ENCODE peak calls at places on chromosomes 3 and 15, in four cellular contexts. K, J, P and Z are unnamed samples.

GRCh38 chr15:79257454-79257853 is 25.1 kb upstream of the ANKRD34C start:
- DNase-seq in K (no peak), J (no peak), P (peak), Z (no peak)

GRCh38 chr15:74826372-74826819 is at the start of gene CPLX3:
- DNase-seq in K (peak), J (no peak), P (no peak), Z (peak)

GRCh38 chr3:148205945-148206845 is 491.5 kb upstream of the AGTR1 start:
- DNase-seq in K (no peak), J (no peak), P (no peak), Z (no peak)

GRCh38 chr15:79896131-79896633 is 632 bp downstream of the MTHFS start:
- DNase-seq in K (no peak), J (no peak), P (no peak), Z (peak)

GRCh38 chr3:62056603-62057002 is 316.7 kb downstream of the FEZF2 start:
- DNase-seq in K (no peak), J (no peak), P (no peak), Z (no peak)

GRCh38 chr3:52339612-52340011 is 23.5 kb downstream of the DNAH1 start:
- DNase-seq in K (no peak), J (peak), P (peak), Z (peak)

GRCh38 chr3:119774419-119774818 is 7.5 kb upstream of the NR1I2 start:
- DNase-seq in K (no peak), J (no peak), P (no peak), Z (peak)

GRCh38 chr3:190339130-190339529 is 16.9 kb upstream of the CLDN1 start:
- DNase-seq in K (no peak), J (peak), P (no peak), Z (peak)

GRCh38 chr15:57037548-57037947 is 119.1 kb downstream of the TCF12 start:
- DNase-seq in K (no peak), J (no peak), P (no peak), Z (no peak)

GRCh38 chr15:77851696-77852095 is 219.0 kb upstream of the LINGO1 start:
- DNase-seq in K (no peak), J (no peak), P (no peak), Z (no peak)

GRCh38 chr3:30597131-30597768 is 9.2 kb upstream of the TGFBR2 start:
- DNase-seq in K (no peak), J (peak), P (no peak), Z (no peak)

GRCh38 chr3:10594915-10595314 is 89.5 kb upstream of the ATP2B2 start:
- DNase-seq in K (no peak), J (peak), P (no peak), Z (peak)

GRCh38 chr3:79846148-79846933 is 78.5 kb upstream of the ROBO1 start:
- DNase-seq in K (no peak), J (no peak), P (no peak), Z (peak)

GRCh38 chr3:146505496-146505895 is 36.1 kb upstream of the PLSCR2 start:
- DNase-seq in K (no peak), J (no peak), P (no peak), Z (no peak)

GRCh38 chr3:172561894-172562664 is 38.8 kb upstream of the TNFSF10 start:
- DNase-seq in K (no peak), J (no peak), P (no peak), Z (no peak)

GRCh38 chr3:196064006-196064405 is 17.9 kb downstream of the TFRC start:
- DNase-seq in K (no peak), J (no peak), P (no peak), Z (no peak)

GRCh38 chr3:123893012-123893411 is 8.9 kb upstream of the MYLK start:
- DNase-seq in K (no peak), J (no peak), P (no peak), Z (no peak)

GRCh38 chr3:65178703-65179102 is 490.9 kb upstream of the ADAMTS9 start:
- DNase-seq in K (no peak), J (no peak), P (peak), Z (no peak)

GRCh38 chr15:34353627-34354026 is 10.5 kb downstream of the NUTM1 start:
- DNase-seq in K (no peak), J (no peak), P (no peak), Z (no peak)

GRCh38 chr3:122918576-122919290 is 108.8 kb downstream of the SEMA5B start:
- DNase-seq in K (no peak), J (no peak), P (no peak), Z (no peak)

GRCh38 chr3:159804726-159805410 is 183.8 kb upstream of the IL12A start:
- DNase-seq in K (no peak), J (peak), P (peak), Z (peak)

GRCh38 chr3:56911363-56911762 is 109.6 kb upstream of the ARHGEF3 start:
- DNase-seq in K (no peak), J (no peak), P (no peak), Z (no peak)

GRCh38 chr3:197456271-197457091 is 99.3 kb downstream of the BDH1 start:
- DNase-seq in K (peak), J (peak), P (peak), Z (peak)

GRCh38 chr15:75727031-75727531 is 14.4 kb upstream of the CSPG4 start:
- DNase-seq in K (peak), J (no peak), P (peak), Z (no peak)

GRCh38 chr15:98548172-98548971 is 100.0 kb upstream of the IGF1R start:
- DNase-seq in K (peak), J (no peak), P (no peak), Z (peak)

GRCh38 chr3:23135026-23135785 is 67.9 kb upstream of the UBE2E2 start:
- DNase-seq in K (no peak), J (no peak), P (no peak), Z (no peak)

GRCh38 chr3:23130406-23130805 is 72.7 kb upstream of the UBE2E2 start:
- DNase-seq in K (no peak), J (no peak), P (no peak), Z (no peak)

GRCh38 chr3:23136054-23136453 is 67.1 kb upstream of the UBE2E2 start:
- DNase-seq in K (no peak), J (no peak), P (no peak), Z (no peak)
- TF ChIP-seq CTCF in K (no peak), J (no peak), P (no peak), Z (no peak)

GRCh38 chr3:175312766-175313165 is 453.6 kb downstream of the NAALADL2 start:
- DNase-seq in K (no peak), J (no peak), P (no peak), Z (no peak)
- TF ChIP-seq CTCF in K (no peak), J (no peak), P (no peak), Z (no peak)

GRCh38 chr3:113340785-113341184 is 100.5 kb downstream of the CFAP44 start:
- DNase-seq in K (no peak), J (no peak), P (no peak), Z (no peak)

DNA sequence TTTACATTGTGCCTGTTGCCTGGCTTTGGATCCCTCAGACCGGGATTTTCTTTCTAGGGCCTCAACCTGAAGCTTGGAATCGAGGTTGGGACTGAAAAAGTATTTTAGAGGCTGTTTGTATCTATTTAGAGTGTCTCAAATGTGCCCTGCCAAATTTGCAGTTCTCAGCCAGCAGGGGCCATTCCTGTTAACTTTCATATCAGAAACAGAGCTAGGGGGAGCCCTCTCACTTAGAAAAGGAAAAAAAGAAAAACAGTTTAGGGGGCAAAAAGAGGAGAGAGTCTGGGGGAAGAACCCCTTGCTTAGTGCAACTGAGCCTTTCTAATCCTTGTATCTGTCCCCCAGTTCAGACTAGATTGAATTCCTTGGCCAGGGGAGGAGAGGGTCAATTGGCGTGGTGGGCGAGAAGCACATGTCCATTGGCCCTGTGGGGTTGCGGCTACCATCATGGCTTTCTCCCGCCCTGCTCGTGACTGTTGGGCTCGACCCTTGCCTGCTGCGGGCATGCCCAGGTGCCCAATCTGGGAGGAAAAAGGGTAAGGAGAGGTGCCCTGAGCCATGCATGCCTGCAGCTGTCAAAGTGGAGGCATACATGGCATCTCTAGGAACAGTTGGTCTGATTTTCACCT is 101.6 kb downstream of the CFAP44 start:
- DNase-seq in K (no peak), J (no peak), P (no peak), Z (no peak)
- TF ChIP-seq CTCF in K (no peak), J (peak), P (peak), Z (peak)

DNA sequence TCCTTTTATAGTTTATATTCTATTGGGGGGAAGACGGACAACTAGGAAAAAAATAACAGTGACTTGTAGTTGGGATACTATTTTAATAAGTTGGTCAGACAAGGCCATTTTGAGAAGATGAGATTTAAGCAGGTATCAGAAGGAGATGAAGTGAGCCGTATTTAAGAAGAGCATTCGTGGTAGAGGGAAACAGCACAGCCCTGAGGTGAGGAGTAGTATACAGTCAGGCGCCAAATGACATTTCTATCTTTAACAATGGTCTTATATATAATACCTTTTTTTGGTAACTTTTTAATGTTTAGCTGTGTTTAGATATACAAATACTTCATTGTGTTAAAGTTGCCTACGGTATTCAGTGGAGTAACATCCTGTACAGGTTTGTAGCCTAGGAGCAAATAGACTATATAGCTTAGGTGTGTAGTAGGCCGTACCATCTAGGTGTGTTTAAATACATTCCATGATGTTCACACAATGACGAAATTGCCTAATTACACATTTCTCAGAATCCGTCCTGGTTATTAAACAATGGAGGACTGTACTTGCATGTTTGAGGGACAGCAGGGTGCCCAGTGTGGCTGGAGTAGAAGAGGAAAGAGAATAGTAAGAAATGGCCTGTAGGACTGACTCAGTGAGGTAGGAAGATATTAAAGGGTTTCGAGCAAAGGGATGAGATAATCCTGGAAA is 1.6 kb downstream of the NKTR start:
- DNase-seq in K (no peak), J (no peak), P (no peak), Z (no peak)
- TF ChIP-seq CTCF in K (no peak), J (peak), P (no peak), Z (peak)